ENCODE peak calls at places on chromosome 20, in four cellular contexts. X is psoas muscle; K is pancreas; D is CD8-positive, alpha-beta T cell. L is an unnamed sample.

GRCh38 chr20:39264506-39265172 is 302.5 kb downstream of the DHX35 start:
- DNase-seq in D (no peak), X (peak), K (no peak), L (peak)

GRCh38 chr20:33865761-33866160 is 54.6 kb downstream of the CHMP4B start:
- DNase-seq in X (no peak), K (no peak), D (no peak), L (no peak)

GRCh38 chr20:34884260-34884659 is 7.8 kb downstream of the ACSS2 start:
- DNase-seq in K (no peak), D (no peak), X (no peak), L (no peak)

GRCh38 chr20:48759631-48760245 is 68.1 kb downstream of the PREX1 start:
- DNase-seq in D (no peak), X (no peak), K (no peak), L (no peak)

GRCh38 chr20:13139459-13140150 is 81.5 kb upstream of the ISM1 start:
- DNase-seq in K (no peak), D (no peak), X (no peak), L (no peak)

GRCh38 chr20:53865905-53866786 is 204.2 kb downstream of the BCAS1 start:
- DNase-seq in D (no peak), X (no peak), K (no peak), L (no peak)

GRCh38 chr20:60589624-60590023 is 631.4 kb downstream of the CDH26 start:
- DNase-seq in D (no peak), X (no peak), K (no peak), L (no peak)

GRCh38 chr20:17680128-17680835 is 1.8 kb downstream of the RRBP1 start:
- DNase-seq in X (peak), D (no peak), K (peak), L (peak)

GRCh38 chr20:6402026-6402425 is 279.2 kb upstream of the FERMT1 start:
- DNase-seq in D (no peak), K (no peak), X (no peak), L (no peak)

GRCh38 chr20:35963878-35964277 is 4.5 kb upstream of the CNBD2 start:
- DNase-seq in D (no peak), X (no peak), K (no peak), L (no peak)

GRCh38 chr20:37920679-37921322 is 17.9 kb downstream of the VSTM2L start:
- DNase-seq in D (no peak), X (no peak), K (peak), L (no peak)

GRCh38 chr20:32524871-32525501 is 60.1 kb downstream of the NOL4L start:
- DNase-seq in X (peak), K (peak), D (no peak), L (peak)

GRCh38 chr20:38751360-38751976 is 3.2 kb downstream of the ACTR5 start:
- DNase-seq in K (no peak), X (no peak), D (no peak), L (no peak)

GRCh38 chr20:3209023-3209945 is at the start of gene ITPA:
- DNase-seq in D (no peak), K (no peak), X (peak), L (no peak)

GRCh38 chr20:31666258-31667042 is 28.7 kb downstream of the COX4I2 start:
- DNase-seq in K (no peak), D (no peak), X (peak), L (no peak)

GRCh38 chr20:22700387-22700786 is 116.0 kb upstream of the FOXA2 start:
- DNase-seq in D (no peak), K (no peak), X (no peak), L (no peak)

GRCh38 chr20:45067087-45067486 is 33.8 kb downstream of the KCNS1 start:
- DNase-seq in K (no peak), X (no peak), D (no peak), L (no peak)

GRCh38 chr20:8153281-8153908 is 21.3 kb downstream of the PLCB1 start:
- DNase-seq in X (no peak), D (no peak), K (no peak), L (no peak)

DNA sequence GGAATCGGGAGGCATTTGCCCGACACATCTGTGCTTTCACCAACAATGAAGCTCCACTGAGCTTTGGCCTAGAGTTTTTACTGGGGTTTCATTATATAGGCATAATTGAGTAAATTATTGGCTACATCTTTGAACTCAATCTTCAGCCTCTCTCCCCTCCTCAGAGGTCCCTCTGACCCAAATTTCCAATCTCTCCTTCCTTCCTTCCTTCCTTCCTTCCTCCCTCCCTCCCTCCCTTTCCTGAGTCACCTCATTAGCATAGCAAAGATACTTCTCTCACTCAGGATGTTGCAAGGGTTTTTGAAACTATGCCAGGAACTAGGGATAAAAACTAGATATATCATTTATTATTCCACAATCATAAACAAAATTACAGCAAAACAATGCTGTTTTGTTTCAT is 238.2 kb upstream of the PRND start:
- DNase-seq in K (no peak), D (no peak), X (no peak), L (no peak)
- H3K27ac ChIP-seq in K (no peak), D (no peak), X (no peak), L (no peak)

GRCh38 chr20:20010639-20011500 is 6.3 kb upstream of the NAA20 start:
- DNase-seq in X (no peak), D (no peak), K (no peak), L (no peak)
- H3K4me3 ChIP-seq in X (peak), D (no peak), K (no peak), L (no peak)

GRCh38 chr20:64256282-64256947 is 867 bp downstream of the PCMTD2 start:
- DNase-seq in K (no peak), D (no peak), X (no peak), L (peak)

GRCh38 chr20:64257107-64257757 is 1.7 kb downstream of the PCMTD2 start:
- DNase-seq in D (no peak), K (no peak), X (no peak), L (no peak)

GRCh38 chr20:64254571-64255360 is 782 bp upstream of the PCMTD2 start:
- DNase-seq in K (peak), X (no peak), D (no peak), L (peak)

GRCh38 chr20:64254156-64254555 is 1.4 kb upstream of the PCMTD2 start:
- DNase-seq in D (no peak), X (no peak), K (peak), L (peak)

GRCh38 chr20:64255361-64256281 is at the start of gene PCMTD2:
- DNase-seq in X (peak), D (peak), K (peak), L (peak)
- TF ChIP-seq CTCF in X (no peak), D (no peak), K (no peak), L (no peak)

GRCh38 chr20:46240065-46240464 is 68.2 kb downstream of the CDH22 start:
- DNase-seq in D (no peak), X (no peak), K (no peak), L (no peak)

GRCh38 chr20:46240881-46241280 is 67.4 kb downstream of the CDH22 start:
- DNase-seq in K (no peak), X (no peak), D (no peak), L (no peak)

GRCh38 chr20:46246527-46246926 is 61.8 kb downstream of the CDH22 start:
- DNase-seq in D (no peak), X (no peak), K (no peak), L (no peak)

GRCh38 chr20:46242390-46242789 is 65.9 kb downstream of the CDH22 start:
- DNase-seq in X (no peak), K (no peak), D (no peak), L (no peak)

DNA sequence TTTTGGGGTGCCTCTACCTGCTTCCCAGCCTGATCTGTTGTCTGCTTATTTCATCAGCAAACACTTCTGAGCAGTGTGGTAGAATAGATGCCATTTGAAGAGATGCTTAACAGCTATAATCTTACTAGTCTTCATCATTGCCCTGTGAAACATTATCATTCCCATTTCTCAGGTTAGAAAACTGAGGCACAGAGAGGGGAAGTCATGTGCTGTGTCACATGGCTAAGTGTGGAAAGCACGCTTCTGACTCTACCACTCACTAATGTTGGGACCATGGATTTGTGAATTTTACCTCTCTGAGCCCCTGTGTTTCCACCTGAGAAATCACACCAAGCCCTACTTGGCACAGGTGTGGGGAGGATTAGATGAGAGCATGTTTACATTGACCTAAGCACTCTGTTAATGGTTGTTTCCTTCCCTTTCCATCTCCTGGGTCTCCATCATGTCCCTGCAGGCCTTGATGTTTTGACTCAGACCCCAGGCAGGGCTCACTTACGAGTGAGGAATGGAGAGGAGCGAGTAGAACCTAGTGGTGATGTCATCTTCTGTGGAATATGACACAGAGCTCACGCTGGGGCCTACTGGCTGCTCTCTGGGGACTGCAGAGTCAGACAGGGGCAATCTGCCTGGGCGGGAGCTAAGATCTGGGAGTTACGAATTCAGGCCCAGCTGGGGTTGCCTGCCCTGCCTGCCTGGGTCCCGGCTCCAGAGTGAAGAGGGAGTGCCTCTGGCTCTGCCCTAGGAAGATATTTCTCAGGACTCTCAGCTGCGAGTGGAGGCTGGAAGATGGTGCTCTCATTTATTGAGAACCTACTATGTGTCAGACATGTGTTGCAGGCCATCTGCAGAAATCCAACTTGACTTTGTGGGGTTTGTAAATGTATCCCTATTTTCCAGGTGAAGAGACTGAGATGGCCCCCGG is 64.3 kb downstream of the CDH22 start:
- DNase-seq in K (no peak), X (no peak), D (no peak), L (no peak)
- H3K27ac ChIP-seq in K (no peak), X (no peak), D (no peak), L (no peak)

DNA sequence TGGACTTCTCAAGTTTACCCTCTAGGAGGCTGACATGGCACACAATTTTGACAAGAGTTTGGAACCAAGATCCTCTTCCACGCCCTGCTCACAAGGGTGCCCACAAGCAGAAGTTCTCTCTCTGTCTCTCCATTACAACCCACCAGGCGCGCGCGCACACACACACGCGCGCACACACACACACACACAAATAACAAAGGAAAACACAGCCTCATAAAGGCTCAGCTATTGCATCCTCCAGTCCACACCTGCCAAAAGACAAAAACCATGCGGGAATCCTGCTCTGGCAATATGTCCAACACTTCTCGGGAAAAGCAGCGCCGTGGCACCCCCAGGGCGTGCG is 870 bp downstream of the PAK5 start:
- DNase-seq in K (no peak), D (no peak), X (no peak), L (no peak)
- H3K4me3 ChIP-seq in K (peak), D (no peak), X (no peak), L (no peak)

DNA sequence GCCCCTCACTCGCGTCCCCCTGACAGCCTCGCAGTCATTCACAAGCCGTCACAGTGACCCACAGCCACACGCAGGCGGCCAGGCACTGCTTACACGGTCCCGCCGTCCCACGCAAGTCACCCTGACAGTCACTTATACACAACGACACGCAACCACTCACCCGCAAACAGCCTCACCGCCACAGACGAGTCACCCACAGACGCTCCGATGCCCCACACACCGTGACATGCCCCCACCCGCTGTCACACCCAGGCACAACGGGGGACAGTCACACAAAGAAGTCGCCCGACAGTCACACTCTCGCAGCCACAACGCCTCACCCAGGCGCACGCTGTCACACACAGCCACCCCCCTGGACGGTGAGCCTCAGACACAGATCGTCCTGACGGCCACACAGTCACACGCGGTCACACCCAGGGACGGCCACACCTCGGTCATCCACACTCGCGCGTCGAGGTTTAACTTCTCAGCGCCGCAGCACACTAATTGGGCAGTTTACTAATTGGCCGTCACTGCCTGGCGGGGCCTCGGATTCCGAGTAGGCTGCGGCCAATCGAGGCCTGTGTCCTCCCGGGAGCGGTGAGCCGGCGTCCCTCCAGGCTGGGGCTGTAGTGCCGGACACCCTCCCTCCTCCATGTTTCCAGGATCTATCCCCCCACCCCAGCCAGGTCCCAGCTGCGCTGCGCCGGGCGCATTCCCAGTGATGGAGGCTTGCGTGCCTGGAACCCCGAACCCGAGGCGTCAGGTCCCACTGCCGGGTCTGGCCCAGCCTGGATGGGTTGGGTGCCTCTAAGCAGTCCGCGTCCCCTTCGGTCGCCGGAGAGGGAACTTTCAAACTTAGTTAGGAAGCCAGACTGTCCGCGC is 789 bp downstream of the TOX2 start:
- DNase-seq in D (no peak), K (no peak), X (no peak), L (no peak)
- TF ChIP-seq CTCF in D (no peak), K (no peak), X (no peak), L (no peak)

GRCh38 chr20:47576516-47577033 is 74.9 kb downstream of the NCOA3 start:
- DNase-seq in X (no peak), D (no peak), K (no peak), L (peak)

GRCh38 chr20:47574616-47575401 is 73.1 kb downstream of the NCOA3 start:
- DNase-seq in D (no peak), K (no peak), X (no peak), L (no peak)

GRCh38 chr20:47578543-47578942 is 76.9 kb downstream of the NCOA3 start:
- DNase-seq in X (no peak), D (no peak), K (no peak), L (no peak)

GRCh38 chr20:47573586-47573985 is 71.9 kb downstream of the NCOA3 start:
- DNase-seq in K (no peak), X (no peak), D (no peak), L (no peak)

GRCh38 chr20:47577271-47577670 is 75.6 kb downstream of the NCOA3 start:
- DNase-seq in X (no peak), K (no peak), D (no peak), L (no peak)
- H3K27ac ChIP-seq in X (peak), K (no peak), D (no peak), L (peak)

GRCh38 chr20:51910202-51911050 is 108.1 kb upstream of the SALL4 start:
- DNase-seq in D (no peak), K (no peak), X (no peak), L (no peak)
- H3K4me3 ChIP-seq in D (no peak), K (no peak), X (no peak), L (no peak)

GRCh38 chr20:21028921-21029320 is 77.2 kb downstream of the LINC00237 start:
- DNase-seq in X (no peak), K (no peak), D (no peak), L (no peak)

GRCh38 chr20:21028436-21028835 is 77.7 kb downstream of the LINC00237 start:
- DNase-seq in K (no peak), D (no peak), X (no peak), L (no peak)

GRCh38 chr20:21026951-21027350 is 79.2 kb downstream of the LINC00237 start:
- DNase-seq in K (no peak), X (no peak), D (no peak), L (no peak)

GRCh38 chr20:21029356-21029755 is 76.8 kb downstream of the LINC00237 start:
- DNase-seq in X (no peak), D (no peak), K (no peak), L (no peak)

DNA sequence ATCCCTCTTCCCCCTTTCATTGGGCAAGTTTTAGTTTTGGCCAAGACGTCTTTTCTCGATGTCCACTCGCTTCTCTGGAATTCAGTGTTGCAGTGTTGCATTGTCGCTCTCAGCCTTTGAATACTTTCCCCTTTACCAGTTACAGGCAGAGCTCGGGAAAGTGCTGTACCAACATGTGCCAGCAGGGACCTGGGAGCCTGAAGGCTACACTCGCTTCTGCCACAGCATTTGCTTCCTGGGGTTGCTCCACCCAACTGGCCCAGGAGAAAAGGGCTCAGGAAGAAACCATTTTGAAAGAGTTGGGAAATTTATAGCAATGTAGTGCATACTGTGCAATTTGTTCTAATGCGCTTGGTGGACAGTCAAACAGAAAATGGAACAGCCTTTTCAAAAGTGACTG is 78.6 kb downstream of the LINC00237 start:
- DNase-seq in X (no peak), K (no peak), D (no peak), L (no peak)
- TF ChIP-seq CTCF in X (no peak), K (no peak), D (no peak), L (no peak)

DNA sequence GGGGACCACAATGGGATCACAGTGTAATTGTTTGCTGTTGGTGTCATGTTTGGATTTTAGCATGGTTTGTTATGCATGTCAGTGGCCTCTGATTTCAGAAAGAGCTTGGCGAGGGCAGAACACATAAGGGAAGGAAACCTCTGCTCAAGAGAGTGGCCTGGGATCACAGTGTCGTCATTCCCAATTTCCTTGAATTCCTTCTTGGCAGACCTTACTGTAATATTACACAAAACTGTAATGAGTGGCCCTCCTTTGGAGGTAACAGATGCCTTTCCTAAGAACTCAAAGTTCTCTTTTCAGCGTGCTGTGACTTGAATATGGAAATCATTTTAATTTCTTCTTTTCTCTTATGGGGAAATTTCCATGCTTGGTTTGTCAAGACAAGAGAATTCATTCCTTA is 46.9 kb downstream of the JAG1 start:
- DNase-seq in X (no peak), D (no peak), K (no peak), L (no peak)
- H3K27ac ChIP-seq in X (no peak), D (no peak), K (no peak), L (no peak)